ENCODE peak calls at places on chromosome 10, in four cellular contexts. One of them, this sample, is unnamed.
A peak's percentile ranks its signal among the peaks of the same experiment; 100 is the strongest.

GRCh38 chr10:89158446-89158845 is 48.7 kb downstream of the CH25H start:
- DNase-seq in ELR: no peak
- DNase-seq in pancreas: no peak
- DNase-seq in sigmoid colon: no peak
- DNase-seq in this sample: no peak

GRCh38 chr10:131155218-131155902 is 156.2 kb downstream of the TCERG1L start:
- DNase-seq in sigmoid colon: no peak
- DNase-seq in ELR: no peak
- DNase-seq in pancreas: no peak
- DNase-seq in this sample: no peak

GRCh38 chr10:105188737-105189463 is 547.8 kb downstream of the SORCS3 start:
- DNase-seq in sigmoid colon: no peak
- DNase-seq in pancreas: no peak
- DNase-seq in ELR: peak; percentile 20
- DNase-seq in this sample: no peak

GRCh38 chr10:129774736-129775401 is 189.2 kb downstream of the EBF3 start:
- DNase-seq in pancreas: no peak
- DNase-seq in sigmoid colon: no peak
- DNase-seq in ELR: no peak
- DNase-seq in this sample: no peak

GRCh38 chr10:104317195-104318095 is 20.8 kb downstream of the ITPRIP start:
- DNase-seq in pancreas: no peak
- DNase-seq in sigmoid colon: peak; percentile 78
- DNase-seq in ELR: no peak
- DNase-seq in this sample: no peak

GRCh38 chr10:92655426-92655825 is 34.3 kb upstream of the HHEX start:
- DNase-seq in ELR: no peak
- DNase-seq in sigmoid colon: no peak
- DNase-seq in pancreas: no peak
- DNase-seq in this sample: no peak

GRCh38 chr10:50367732-50368131 is 116.4 kb upstream of the ASAH2 start:
- DNase-seq in ELR: peak; percentile 61
- DNase-seq in pancreas: no peak
- DNase-seq in sigmoid colon: no peak
- DNase-seq in this sample: no peak

GRCh38 chr10:118495499-118495898 is 99.9 kb downstream of the PRLHR start:
- DNase-seq in pancreas: no peak
- DNase-seq in sigmoid colon: no peak
- DNase-seq in ELR: no peak
- DNase-seq in this sample: no peak

GRCh38 chr10:122656741-122657140 is 42.9 kb downstream of the C10orf120 start:
- DNase-seq in sigmoid colon: peak; percentile 39
- DNase-seq in ELR: no peak
- DNase-seq in pancreas: no peak
- DNase-seq in this sample: no peak

GRCh38 chr10:132259674-132260073 is 48.1 kb downstream of the STK32C start:
- DNase-seq in ELR: no peak
- DNase-seq in sigmoid colon: no peak
- DNase-seq in pancreas: no peak
- DNase-seq in this sample: no peak

GRCh38 chr10:79244841-79245504 is 102.3 kb upstream of the PPIF start:
- DNase-seq in pancreas: no peak
- DNase-seq in ELR: no peak
- DNase-seq in sigmoid colon: no peak
- DNase-seq in this sample: no peak

This sample was measured in NCI-H510A.